ENCODE peak calls at places on chromosomes 2 and 18, in eight cellular contexts. K, T, E, V, U, H, L and D are unnamed samples.

GRCh38 chr2:196176142-196176738 is 4.9 kb upstream of the STK17B start:
- DNase-seq in K (no peak), T (peak), E (no peak), V (no peak), U (peak), H (no peak), L (no peak), D (no peak)

GRCh38 chr2:113854208-113854607 is 35.7 kb upstream of the ACTR3 start:
- DNase-seq in K (no peak), T (no peak), E (no peak), V (no peak), U (no peak), H (no peak), L (no peak), D (no peak)

GRCh38 chr2:197539734-197540133 is 23.9 kb downstream of the MOB4 start:
- DNase-seq in K (no peak), T (no peak), E (no peak), V (no peak), U (no peak), H (no peak), L (no peak), D (no peak)

GRCh38 chr2:136322436-136322835 is 204.5 kb upstream of the CXCR4 start:
- DNase-seq in K (no peak), T (no peak), E (no peak), V (no peak), U (no peak), H (no peak), L (no peak), D (no peak)

GRCh38 chr2:12304494-12305228 is 412.1 kb upstream of the TRIB2 start:
- DNase-seq in K (no peak), T (no peak), E (no peak), V (no peak), U (no peak), H (no peak), L (no peak), D (no peak)

GRCh38 chr2:78993518-78994148 is 31.9 kb upstream of the REG3G start:
- DNase-seq in K (no peak), T (no peak), E (no peak), V (no peak), U (no peak), H (no peak), L (no peak), D (no peak)

GRCh38 chr18:46761054-46761769 is 4.4 kb upstream of the ST8SIA5 start:
- DNase-seq in K (no peak), T (no peak), E (no peak), V (no peak), U (no peak), H (no peak), L (no peak), D (no peak)

GRCh38 chr2:222733846-222734689 is 62.6 kb downstream of the MOGAT1 start:
- DNase-seq in K (no peak), T (no peak), E (no peak), V (no peak), U (no peak), H (no peak), L (no peak), D (no peak)

GRCh38 chr2:240925576-240926515 is 19.7 kb downstream of the CROCC2 start:
- DNase-seq in K (no peak), T (peak), E (peak), V (no peak), U (no peak), H (no peak), L (no peak), D (no peak)

GRCh38 chr18:446941-447560 is 53.5 kb downstream of the COLEC12 start:
- DNase-seq in K (no peak), T (no peak), E (no peak), V (no peak), U (no peak), H (no peak), L (no peak), D (no peak)